ENCODE peak calls at places on chromosomes 11 and 22, in eight cellular contexts. One of them, this sample, is unnamed.

GRCh38 chr11:108620958-108621772 is 27.6 kb upstream of the EXPH5 start:
- DNase-seq in upper lobe of right lung: no peak
- DNase-seq in CD4-positive, alpha-beta memory T cell: no peak
- DNase-seq in lung: no peak
- DNase-seq in GM12878: peak; percentile 86
- DNase-seq in heart right ventricle: no peak
- DNase-seq in right atrium auricular region: no peak
- DNase-seq in psoas muscle: no peak
- DNase-seq in this sample: no peak

GRCh38 chr11:32838505-32839274 is 9.0 kb downstream of the PRRG4 start:
- DNase-seq in upper lobe of right lung: no peak
- DNase-seq in right atrium auricular region: no peak
- DNase-seq in lung: no peak
- DNase-seq in psoas muscle: no peak
- DNase-seq in GM12878: no peak
- DNase-seq in heart right ventricle: no peak
- DNase-seq in CD4-positive, alpha-beta memory T cell: no peak
- DNase-seq in this sample: no peak

GRCh38 chr11:107538239-107538638 is 27.3 kb downstream of the ALKBH8 start:
- DNase-seq in psoas muscle: no peak
- DNase-seq in upper lobe of right lung: no peak
- DNase-seq in lung: no peak
- DNase-seq in GM12878: no peak
- DNase-seq in right atrium auricular region: no peak
- DNase-seq in CD4-positive, alpha-beta memory T cell: no peak
- DNase-seq in heart right ventricle: no peak
- DNase-seq in this sample: no peak

GRCh38 chr22:19814428-19814827 is 40.2 kb downstream of the GNB1L start:
- DNase-seq in upper lobe of right lung: no peak
- DNase-seq in CD4-positive, alpha-beta memory T cell: no peak
- DNase-seq in right atrium auricular region: no peak
- DNase-seq in heart right ventricle: no peak
- DNase-seq in psoas muscle: no peak
- DNase-seq in lung: no peak
- DNase-seq in GM12878: no peak
- DNase-seq in this sample: no peak

GRCh38 chr11:11078344-11078743 is 220.5 kb upstream of the ZBED5 start:
- DNase-seq in CD4-positive, alpha-beta memory T cell: no peak
- DNase-seq in psoas muscle: no peak
- DNase-seq in right atrium auricular region: no peak
- DNase-seq in upper lobe of right lung: no peak
- DNase-seq in lung: no peak
- DNase-seq in heart right ventricle: no peak
- DNase-seq in GM12878: no peak
- DNase-seq in this sample: no peak

GRCh38 chr11:45761659-45762058 is 43.3 kb upstream of the SLC35C1 start:
- DNase-seq in psoas muscle: no peak
- DNase-seq in upper lobe of right lung: no peak
- DNase-seq in CD4-positive, alpha-beta memory T cell: no peak
- DNase-seq in right atrium auricular region: no peak
- DNase-seq in heart right ventricle: no peak
- DNase-seq in GM12878: no peak
- DNase-seq in lung: no peak
- DNase-seq in this sample: no peak

GRCh38 chr11:126748097-126748756 is 252.3 kb downstream of the KIRREL3 start:
- DNase-seq in upper lobe of right lung: peak; percentile 63
- DNase-seq in CD4-positive, alpha-beta memory T cell: peak; percentile 12
- DNase-seq in right atrium auricular region: no peak
- DNase-seq in heart right ventricle: no peak
- DNase-seq in psoas muscle: no peak
- DNase-seq in lung: no peak
- DNase-seq in GM12878: no peak
- DNase-seq in this sample: no peak

GRCh38 chr22:30947821-30948454 is 20.6 kb downstream of the MORC2 start:
- DNase-seq in GM12878: no peak
- DNase-seq in upper lobe of right lung: no peak
- DNase-seq in heart right ventricle: peak; percentile 20
- DNase-seq in lung: no peak
- DNase-seq in CD4-positive, alpha-beta memory T cell: peak; percentile 46
- DNase-seq in psoas muscle: no peak
- DNase-seq in right atrium auricular region: no peak
- DNase-seq in this sample: no peak

GRCh38 chr11:41954034-41954433 is 494.6 kb upstream of the LRRC4C start:
- DNase-seq in heart right ventricle: no peak
- DNase-seq in upper lobe of right lung: no peak
- DNase-seq in CD4-positive, alpha-beta memory T cell: no peak
- DNase-seq in GM12878: no peak
- DNase-seq in psoas muscle: no peak
- DNase-seq in right atrium auricular region: no peak
- DNase-seq in lung: no peak
- DNase-seq in this sample: no peak

GRCh38 chr11:1829039-1829820 is 5.6 kb upstream of the SYT8 start:
- DNase-seq in CD4-positive, alpha-beta memory T cell: no peak
- DNase-seq in right atrium auricular region: no peak
- DNase-seq in upper lobe of right lung: peak; percentile 75
- DNase-seq in GM12878: no peak
- DNase-seq in lung: no peak
- DNase-seq in psoas muscle: peak; percentile 24
- DNase-seq in heart right ventricle: peak; percentile 1
- DNase-seq in this sample: no peak

GRCh38 chr11:17405232-17406005 is 17.0 kb upstream of the KCNJ11 start:
- DNase-seq in heart right ventricle: peak; percentile 71
- DNase-seq in GM12878: no peak
- DNase-seq in upper lobe of right lung: peak; percentile 88
- DNase-seq in lung: peak; percentile 73
- DNase-seq in right atrium auricular region: peak; percentile 77
- DNase-seq in psoas muscle: peak; percentile 85
- DNase-seq in CD4-positive, alpha-beta memory T cell: no peak
- DNase-seq in this sample: no peak

GRCh38 chr11:114015117-114015516 is 40.2 kb downstream of the HTR3A start:
- DNase-seq in upper lobe of right lung: no peak
- DNase-seq in heart right ventricle: no peak
- DNase-seq in right atrium auricular region: no peak
- DNase-seq in GM12878: no peak
- DNase-seq in CD4-positive, alpha-beta memory T cell: no peak
- DNase-seq in lung: no peak
- DNase-seq in psoas muscle: no peak
- DNase-seq in this sample: no peak

GRCh38 chr11:65954771-65955170 is 6.8 kb upstream of the SART1 start:
- DNase-seq in right atrium auricular region: no peak
- DNase-seq in lung: no peak
- DNase-seq in upper lobe of right lung: no peak
- DNase-seq in GM12878: no peak
- DNase-seq in heart right ventricle: no peak
- DNase-seq in psoas muscle: no peak
- DNase-seq in CD4-positive, alpha-beta memory T cell: no peak
- DNase-seq in this sample: no peak

GRCh38 chr11:80782135-80782885 is 1341.5 kb upstream of the TENM4 start:
- DNase-seq in lung: no peak
- DNase-seq in heart right ventricle: no peak
- DNase-seq in psoas muscle: no peak
- DNase-seq in GM12878: no peak
- DNase-seq in CD4-positive, alpha-beta memory T cell: no peak
- DNase-seq in upper lobe of right lung: no peak
- DNase-seq in right atrium auricular region: no peak
- DNase-seq in this sample: no peak

GRCh38 chr11:118742304-118742703 is 48.7 kb downstream of the DDX6 start:
- DNase-seq in lung: no peak
- DNase-seq in right atrium auricular region: no peak
- DNase-seq in upper lobe of right lung: no peak
- DNase-seq in GM12878: no peak
- DNase-seq in heart right ventricle: no peak
- DNase-seq in psoas muscle: no peak
- DNase-seq in CD4-positive, alpha-beta memory T cell: no peak
- DNase-seq in this sample: no peak

GRCh38 chr11:120303004-120303637 is 22.0 kb upstream of the TLCD5 start:
- DNase-seq in heart right ventricle: peak; percentile 65
- DNase-seq in upper lobe of right lung: no peak
- DNase-seq in CD4-positive, alpha-beta memory T cell: peak; percentile 37
- DNase-seq in lung: peak; percentile 66
- DNase-seq in psoas muscle: peak; percentile 60
- DNase-seq in right atrium auricular region: no peak
- DNase-seq in GM12878: peak; percentile 37
- DNase-seq in this sample: peak; percentile 21

GRCh38 chr11:106281455-106282173 is 204.2 kb downstream of the AASDHPPT start:
- DNase-seq in right atrium auricular region: no peak
- DNase-seq in heart right ventricle: no peak
- DNase-seq in upper lobe of right lung: no peak
- DNase-seq in CD4-positive, alpha-beta memory T cell: no peak
- DNase-seq in psoas muscle: no peak
- DNase-seq in lung: no peak
- DNase-seq in GM12878: no peak
- DNase-seq in this sample: no peak

GRCh38 chr22:36339171-36340065 is 48.3 kb downstream of the MYH9 start:
- DNase-seq in heart right ventricle: no peak
- DNase-seq in lung: no peak
- DNase-seq in GM12878: no peak
- DNase-seq in right atrium auricular region: no peak
- DNase-seq in psoas muscle: no peak
- DNase-seq in upper lobe of right lung: no peak
- DNase-seq in CD4-positive, alpha-beta memory T cell: no peak
- DNase-seq in this sample: no peak

GRCh38 chr22:27501191-27501936 is 300.2 kb downstream of the MN1 start:
- DNase-seq in CD4-positive, alpha-beta memory T cell: no peak
- DNase-seq in upper lobe of right lung: no peak
- DNase-seq in psoas muscle: no peak
- DNase-seq in heart right ventricle: no peak
- DNase-seq in right atrium auricular region: no peak
- DNase-seq in GM12878: no peak
- DNase-seq in lung: no peak
- DNase-seq in this sample: no peak

GRCh38 chr11:65382036-65382803 is at the start of gene SLC25A45:
- DNase-seq in GM12878: peak; percentile 84
- DNase-seq in lung: peak; percentile 92
- DNase-seq in upper lobe of right lung: peak; percentile 96
- DNase-seq in psoas muscle: peak; percentile 94
- DNase-seq in CD4-positive, alpha-beta memory T cell: peak; percentile 89
- DNase-seq in heart right ventricle: peak; percentile 93
- DNase-seq in right atrium auricular region: peak; percentile 97
- DNase-seq in this sample: peak; percentile 92

GRCh38 chr11:88246680-88247079 is 71.4 kb upstream of the RAB38 start:
- DNase-seq in right atrium auricular region: no peak
- DNase-seq in upper lobe of right lung: no peak
- DNase-seq in GM12878: no peak
- DNase-seq in heart right ventricle: no peak
- DNase-seq in psoas muscle: no peak
- DNase-seq in lung: no peak
- DNase-seq in CD4-positive, alpha-beta memory T cell: no peak
- DNase-seq in this sample: no peak

GRCh38 chr11:117610045-117610444 is 187.0 kb downstream of the DSCAML1 start:
- DNase-seq in GM12878: peak; percentile 70
- DNase-seq in heart right ventricle: no peak
- DNase-seq in psoas muscle: no peak
- DNase-seq in right atrium auricular region: no peak
- DNase-seq in upper lobe of right lung: no peak
- DNase-seq in CD4-positive, alpha-beta memory T cell: no peak
- DNase-seq in lung: no peak
- DNase-seq in this sample: no peak

GRCh38 chr22:42131562-42131961 is 952 bp upstream of the CYP2D6 start:
- DNase-seq in lung: no peak
- DNase-seq in CD4-positive, alpha-beta memory T cell: no peak
- DNase-seq in psoas muscle: no peak
- DNase-seq in heart right ventricle: no peak
- DNase-seq in upper lobe of right lung: no peak
- DNase-seq in GM12878: no peak
- DNase-seq in right atrium auricular region: no peak
- DNase-seq in this sample: no peak

DNA sequence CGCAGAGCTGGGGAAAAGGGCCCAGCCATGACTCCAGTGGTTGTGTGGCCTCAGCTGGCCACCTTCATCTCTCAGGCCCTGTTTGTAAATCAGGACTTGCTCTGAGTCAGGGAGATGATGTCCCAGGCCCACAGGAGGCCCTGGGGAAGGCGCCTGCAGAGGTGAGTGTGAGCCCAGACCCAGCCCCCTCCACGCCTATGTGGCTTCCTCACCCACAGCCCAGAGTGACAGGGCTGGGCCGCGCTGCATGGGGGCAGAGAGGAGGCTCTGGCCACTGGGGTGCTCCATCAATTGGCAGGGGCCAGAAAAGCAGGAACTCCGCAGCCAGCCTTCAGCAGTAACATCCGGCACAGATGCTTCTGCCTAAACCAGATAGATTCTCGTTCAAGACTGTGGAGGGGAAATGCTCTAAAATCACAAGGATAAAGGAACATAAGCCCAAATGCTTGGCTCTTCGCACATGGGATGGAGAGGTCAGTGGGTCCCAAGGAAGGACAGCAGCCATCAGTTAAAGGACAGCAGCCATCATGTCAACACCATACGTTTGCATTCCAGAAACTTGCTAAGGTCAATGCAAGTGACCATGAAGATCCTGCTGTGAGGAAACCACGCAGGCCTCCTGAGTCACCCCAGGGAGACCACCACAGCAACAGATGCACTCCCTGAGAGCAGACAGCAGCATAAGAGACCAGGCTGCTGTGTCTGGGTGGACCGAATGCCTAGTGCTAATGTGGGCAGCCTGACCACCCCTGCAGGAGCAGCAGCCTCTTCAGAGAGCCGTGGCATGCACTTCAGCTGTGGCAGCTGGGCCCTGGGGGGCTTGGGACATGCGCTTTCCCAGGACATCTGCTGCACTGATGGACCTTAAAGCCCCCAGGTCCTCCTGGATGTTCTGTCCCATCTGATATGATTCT is 28.3 kb downstream of the OSBPL5 start:
- DNase-seq in heart right ventricle: no peak
- DNase-seq in upper lobe of right lung: peak; percentile 57
- DNase-seq in lung: no peak
- DNase-seq in GM12878: no peak
- DNase-seq in right atrium auricular region: no peak
- DNase-seq in psoas muscle: peak; percentile 11
- DNase-seq in CD4-positive, alpha-beta memory T cell: no peak
- DNase-seq in this sample: no peak
- H3K4me3 ChIP-seq in heart right ventricle: no peak overlapping the region
- H3K4me3 ChIP-seq in upper lobe of right lung: no peak overlapping the region
- H3K4me3 ChIP-seq in lung: no peak overlapping the region
- H3K4me3 ChIP-seq in GM12878: no peak overlapping the region
- H3K4me3 ChIP-seq in right atrium auricular region: no peak overlapping the region
- H3K4me3 ChIP-seq in psoas muscle: no peak overlapping the region
- H3K4me3 ChIP-seq in CD4-positive, alpha-beta memory T cell: no peak overlapping the region
- H3K4me3 ChIP-seq in this sample: no peak overlapping the region

GRCh38 chr22:49178246-49179005 is 649.2 kb downstream of the BRD1 start:
- DNase-seq in GM12878: no peak
- DNase-seq in lung: no peak
- DNase-seq in CD4-positive, alpha-beta memory T cell: no peak
- DNase-seq in heart right ventricle: no peak
- DNase-seq in right atrium auricular region: no peak
- DNase-seq in psoas muscle: no peak
- DNase-seq in upper lobe of right lung: no peak
- DNase-seq in this sample: no peak
- H3K9me3 ChIP-seq in GM12878: no peaks in the 10 kb centered on the region
- H3K9me3 ChIP-seq in lung: no peaks in the 10 kb centered on the region
- H3K9me3 ChIP-seq in CD4-positive, alpha-beta memory T cell: no peaks in the 10 kb centered on the region
- H3K9me3 ChIP-seq in heart right ventricle: no peaks in the 10 kb centered on the region
- H3K9me3 ChIP-seq in right atrium auricular region: no peaks in the 10 kb centered on the region
- H3K9me3 ChIP-seq in psoas muscle: no peaks in the 10 kb centered on the region
- H3K9me3 ChIP-seq in upper lobe of right lung: no peaks in the 10 kb centered on the region
- H3K9me3 ChIP-seq in this sample: no peaks in the 10 kb centered on the region

GRCh38 chr11:111759778-111760407 is 6.3 kb downstream of the PPP2R1B start:
- DNase-seq in lung: no peak
- DNase-seq in right atrium auricular region: no peak
- DNase-seq in heart right ventricle: no peak
- DNase-seq in psoas muscle: no peak
- DNase-seq in upper lobe of right lung: no peak
- DNase-seq in CD4-positive, alpha-beta memory T cell: no peak
- DNase-seq in GM12878: no peak
- DNase-seq in this sample: no peak
- H3K36me3 ChIP-seq in lung: peaks cover 28% of the 10 kb centered on the region
- H3K36me3 ChIP-seq in right atrium auricular region: peaks cover 86% of the 10 kb centered on the region
- H3K36me3 ChIP-seq in heart right ventricle: peaks cover 95% of the 10 kb centered on the region
- H3K36me3 ChIP-seq in psoas muscle: peaks cover 11% of the 10 kb centered on the region
- H3K36me3 ChIP-seq in upper lobe of right lung: peaks cover 85% of the 10 kb centered on the region
- H3K36me3 ChIP-seq in CD4-positive, alpha-beta memory T cell: peaks cover 32% of the 10 kb centered on the region
- H3K36me3 ChIP-seq in GM12878: peaks cover 3% of the 10 kb centered on the region
- H3K36me3 ChIP-seq in this sample: peaks cover 28% of the 10 kb centered on the region

GRCh38 chr11:69919659-69920499 is 100.7 kb upstream of the FGF3 start:
- DNase-seq in GM12878: no peak
- DNase-seq in psoas muscle: no peak
- DNase-seq in lung: no peak
- DNase-seq in upper lobe of right lung: no peak
- DNase-seq in heart right ventricle: no peak
- DNase-seq in right atrium auricular region: no peak
- DNase-seq in CD4-positive, alpha-beta memory T cell: no peak
- DNase-seq in this sample: peak; percentile 2
- H3K4me3 ChIP-seq in GM12878: no peak overlapping the region
- H3K4me3 ChIP-seq in psoas muscle: no peak overlapping the region
- H3K4me3 ChIP-seq in lung: no peak overlapping the region
- H3K4me3 ChIP-seq in upper lobe of right lung: no peak overlapping the region
- H3K4me3 ChIP-seq in heart right ventricle: no peak overlapping the region
- H3K4me3 ChIP-seq in right atrium auricular region: no peak overlapping the region
- H3K4me3 ChIP-seq in CD4-positive, alpha-beta memory T cell: no peak overlapping the region
- H3K4me3 ChIP-seq in this sample: no peak overlapping the region

This sample was measured in CD8-positive, alpha-beta T cell.